ENCODE peak calls at places on chromosomes 1 and 21, in five cellular contexts. One of them, this sample, is unnamed.

GRCh38 chr1:99207216-99207615 is 57.1 kb upstream of the PLPPR4 start:
- DNase-seq in left lung: no peak
- DNase-seq in activated gamma-delta T cell treated with anti-CD3 and anti-CD28 coated beads, Interleukin-2, amount 50 U/mL, for 16 hours: no peak
- DNase-seq in T-helper 2 cell: no peak
- DNase-seq in stimulated activated CD8-positive, alpha-beta memory T cell treated with anti-CD3 and anti-CD28 coated beads, Interleukin-4, amount 100 ng/mL, for 48 hours: no peak
- DNase-seq in this sample: no peak

GRCh38 chr1:25875154-25875855 is at the start of gene PAQR7:
- DNase-seq in T-helper 2 cell: peak
- DNase-seq in activated gamma-delta T cell treated with anti-CD3 and anti-CD28 coated beads, Interleukin-2, amount 50 U/mL, for 16 hours: peak
- DNase-seq in left lung: peak
- DNase-seq in stimulated activated CD8-positive, alpha-beta memory T cell treated with anti-CD3 and anti-CD28 coated beads, Interleukin-4, amount 100 ng/mL, for 48 hours: peak
- DNase-seq in this sample: peak

GRCh38 chr1:53320646-53321045 is 7.2 kb downstream of the LRP8 start:
- DNase-seq in activated gamma-delta T cell treated with anti-CD3 and anti-CD28 coated beads, Interleukin-2, amount 50 U/mL, for 16 hours: no peak
- DNase-seq in stimulated activated CD8-positive, alpha-beta memory T cell treated with anti-CD3 and anti-CD28 coated beads, Interleukin-4, amount 100 ng/mL, for 48 hours: no peak
- DNase-seq in T-helper 2 cell: no peak
- DNase-seq in left lung: no peak
- DNase-seq in this sample: no peak

GRCh38 chr1:76891931-76892330 is 24.7 kb downstream of the ST6GALNAC5 start:
- DNase-seq in T-helper 2 cell: no peak
- DNase-seq in activated gamma-delta T cell treated with anti-CD3 and anti-CD28 coated beads, Interleukin-2, amount 50 U/mL, for 16 hours: no peak
- DNase-seq in left lung: no peak
- DNase-seq in stimulated activated CD8-positive, alpha-beta memory T cell treated with anti-CD3 and anti-CD28 coated beads, Interleukin-4, amount 100 ng/mL, for 48 hours: no peak
- DNase-seq in this sample: no peak

GRCh38 chr1:6102227-6102845 is 56.6 kb downstream of the KCNAB2 start:
- DNase-seq in left lung: no peak
- DNase-seq in activated gamma-delta T cell treated with anti-CD3 and anti-CD28 coated beads, Interleukin-2, amount 50 U/mL, for 16 hours: no peak
- DNase-seq in T-helper 2 cell: no peak
- DNase-seq in stimulated activated CD8-positive, alpha-beta memory T cell treated with anti-CD3 and anti-CD28 coated beads, Interleukin-4, amount 100 ng/mL, for 48 hours: no peak
- DNase-seq in this sample: no peak

GRCh38 chr1:221961532-221962292 is 219.8 kb upstream of the DUSP10 start:
- DNase-seq in T-helper 2 cell: no peak
- DNase-seq in stimulated activated CD8-positive, alpha-beta memory T cell treated with anti-CD3 and anti-CD28 coated beads, Interleukin-4, amount 100 ng/mL, for 48 hours: peak
- DNase-seq in left lung: peak
- DNase-seq in activated gamma-delta T cell treated with anti-CD3 and anti-CD28 coated beads, Interleukin-2, amount 50 U/mL, for 16 hours: peak
- DNase-seq in this sample: no peak

GRCh38 chr1:18668750-18669404 is 38.2 kb downstream of the PAX7 start:
- DNase-seq in stimulated activated CD8-positive, alpha-beta memory T cell treated with anti-CD3 and anti-CD28 coated beads, Interleukin-4, amount 100 ng/mL, for 48 hours: no peak
- DNase-seq in left lung: peak
- DNase-seq in activated gamma-delta T cell treated with anti-CD3 and anti-CD28 coated beads, Interleukin-2, amount 50 U/mL, for 16 hours: no peak
- DNase-seq in T-helper 2 cell: no peak
- DNase-seq in this sample: no peak

GRCh38 chr1:4084053-4084431 is 184.0 kb upstream of the C1orf174 start:
- DNase-seq in activated gamma-delta T cell treated with anti-CD3 and anti-CD28 coated beads, Interleukin-2, amount 50 U/mL, for 16 hours: no peak
- DNase-seq in T-helper 2 cell: no peak
- DNase-seq in left lung: no peak
- DNase-seq in stimulated activated CD8-positive, alpha-beta memory T cell treated with anti-CD3 and anti-CD28 coated beads, Interleukin-4, amount 100 ng/mL, for 48 hours: no peak
- DNase-seq in this sample: no peak

GRCh38 chr1:35932158-35932636 is 1.3 kb downstream of the AGO3 start:
- DNase-seq in stimulated activated CD8-positive, alpha-beta memory T cell treated with anti-CD3 and anti-CD28 coated beads, Interleukin-4, amount 100 ng/mL, for 48 hours: no peak
- DNase-seq in T-helper 2 cell: no peak
- DNase-seq in left lung: no peak
- DNase-seq in activated gamma-delta T cell treated with anti-CD3 and anti-CD28 coated beads, Interleukin-2, amount 50 U/mL, for 16 hours: no peak
- DNase-seq in this sample: no peak

GRCh38 chr1:3469849-3470649 is 15.6 kb downstream of the ARHGEF16 start:
- DNase-seq in left lung: peak
- DNase-seq in activated gamma-delta T cell treated with anti-CD3 and anti-CD28 coated beads, Interleukin-2, amount 50 U/mL, for 16 hours: no peak
- DNase-seq in stimulated activated CD8-positive, alpha-beta memory T cell treated with anti-CD3 and anti-CD28 coated beads, Interleukin-4, amount 100 ng/mL, for 48 hours: no peak
- DNase-seq in T-helper 2 cell: no peak
- DNase-seq in this sample: no peak

GRCh38 chr1:12229835-12230548 is at the start of gene VPS13D:
- DNase-seq in T-helper 2 cell: peak
- DNase-seq in stimulated activated CD8-positive, alpha-beta memory T cell treated with anti-CD3 and anti-CD28 coated beads, Interleukin-4, amount 100 ng/mL, for 48 hours: peak
- DNase-seq in left lung: peak
- DNase-seq in activated gamma-delta T cell treated with anti-CD3 and anti-CD28 coated beads, Interleukin-2, amount 50 U/mL, for 16 hours: peak
- DNase-seq in this sample: peak

GRCh38 chr21:29989634-29990234 is 49.9 kb upstream of the GRIK1 start:
- DNase-seq in left lung: no peak
- DNase-seq in activated gamma-delta T cell treated with anti-CD3 and anti-CD28 coated beads, Interleukin-2, amount 50 U/mL, for 16 hours: no peak
- DNase-seq in T-helper 2 cell: no peak
- DNase-seq in stimulated activated CD8-positive, alpha-beta memory T cell treated with anti-CD3 and anti-CD28 coated beads, Interleukin-4, amount 100 ng/mL, for 48 hours: no peak
- DNase-seq in this sample: no peak

GRCh38 chr1:102941364-102941947 is 166.9 kb downstream of the COL11A1 start:
- DNase-seq in left lung: no peak
- DNase-seq in stimulated activated CD8-positive, alpha-beta memory T cell treated with anti-CD3 and anti-CD28 coated beads, Interleukin-4, amount 100 ng/mL, for 48 hours: no peak
- DNase-seq in activated gamma-delta T cell treated with anti-CD3 and anti-CD28 coated beads, Interleukin-2, amount 50 U/mL, for 16 hours: no peak
- DNase-seq in T-helper 2 cell: no peak
- DNase-seq in this sample: no peak

GRCh38 chr1:117754061-117754969 is 148.5 kb downstream of the TENT5C start:
- DNase-seq in T-helper 2 cell: no peak
- DNase-seq in left lung: peak
- DNase-seq in stimulated activated CD8-positive, alpha-beta memory T cell treated with anti-CD3 and anti-CD28 coated beads, Interleukin-4, amount 100 ng/mL, for 48 hours: peak
- DNase-seq in activated gamma-delta T cell treated with anti-CD3 and anti-CD28 coated beads, Interleukin-2, amount 50 U/mL, for 16 hours: peak
- DNase-seq in this sample: peak

GRCh38 chr1:6941786-6942185 is 156.5 kb downstream of the CAMTA1 start:
- DNase-seq in left lung: no peak
- DNase-seq in activated gamma-delta T cell treated with anti-CD3 and anti-CD28 coated beads, Interleukin-2, amount 50 U/mL, for 16 hours: no peak
- DNase-seq in T-helper 2 cell: no peak
- DNase-seq in stimulated activated CD8-positive, alpha-beta memory T cell treated with anti-CD3 and anti-CD28 coated beads, Interleukin-4, amount 100 ng/mL, for 48 hours: no peak
- DNase-seq in this sample: no peak

GRCh38 chr1:218671573-218671972 is 326.4 kb downstream of the TGFB2 start:
- DNase-seq in stimulated activated CD8-positive, alpha-beta memory T cell treated with anti-CD3 and anti-CD28 coated beads, Interleukin-4, amount 100 ng/mL, for 48 hours: no peak
- DNase-seq in left lung: no peak
- DNase-seq in activated gamma-delta T cell treated with anti-CD3 and anti-CD28 coated beads, Interleukin-2, amount 50 U/mL, for 16 hours: no peak
- DNase-seq in T-helper 2 cell: no peak
- DNase-seq in this sample: no peak

GRCh38 chr1:228921473-228921872 is 186.2 kb downstream of the RHOU start:
- DNase-seq in left lung: peak
- DNase-seq in stimulated activated CD8-positive, alpha-beta memory T cell treated with anti-CD3 and anti-CD28 coated beads, Interleukin-4, amount 100 ng/mL, for 48 hours: no peak
- DNase-seq in T-helper 2 cell: no peak
- DNase-seq in activated gamma-delta T cell treated with anti-CD3 and anti-CD28 coated beads, Interleukin-2, amount 50 U/mL, for 16 hours: no peak
- DNase-seq in this sample: no peak

GRCh38 chr1:222020553-222020952 is 278.7 kb upstream of the DUSP10 start:
- DNase-seq in activated gamma-delta T cell treated with anti-CD3 and anti-CD28 coated beads, Interleukin-2, amount 50 U/mL, for 16 hours: no peak
- DNase-seq in stimulated activated CD8-positive, alpha-beta memory T cell treated with anti-CD3 and anti-CD28 coated beads, Interleukin-4, amount 100 ng/mL, for 48 hours: no peak
- DNase-seq in left lung: no peak
- DNase-seq in T-helper 2 cell: no peak
- DNase-seq in this sample: no peak

GRCh38 chr1:94316836-94317789 is 79.7 kb upstream of the ARHGAP29 start:
- DNase-seq in stimulated activated CD8-positive, alpha-beta memory T cell treated with anti-CD3 and anti-CD28 coated beads, Interleukin-4, amount 100 ng/mL, for 48 hours: no peak
- DNase-seq in left lung: no peak
- DNase-seq in activated gamma-delta T cell treated with anti-CD3 and anti-CD28 coated beads, Interleukin-2, amount 50 U/mL, for 16 hours: no peak
- DNase-seq in T-helper 2 cell: no peak
- DNase-seq in this sample: no peak

GRCh38 chr1:227952374-227953021 is 4.8 kb upstream of the WNT9A start:
- DNase-seq in T-helper 2 cell: no peak
- DNase-seq in left lung: no peak
- DNase-seq in activated gamma-delta T cell treated with anti-CD3 and anti-CD28 coated beads, Interleukin-2, amount 50 U/mL, for 16 hours: no peak
- DNase-seq in stimulated activated CD8-positive, alpha-beta memory T cell treated with anti-CD3 and anti-CD28 coated beads, Interleukin-4, amount 100 ng/mL, for 48 hours: no peak
- DNase-seq in this sample: no peak

This sample was measured in D341Med.